ENCODE peak calls at places on chromosome 16, in eight cellular contexts. Z is NCI-H2081; U is SW 1271; I is hepatic stellate cell; F is A549; T is CD8-positive, alpha-beta memory T cell; J is cardiac muscle cell; B is GM23248. X is an unnamed sample.

GRCh38 chr16:85391175-85391707 is 221.9 kb upstream of the GSE1 start:
- DNase-seq in I (no peak), F (no peak), U (no peak), B (no peak), T (no peak), J (no peak), Z (no peak), X (no peak)

GRCh38 chr16:29702307-29702706 is 23.3 kb downstream of the QPRT start:
- DNase-seq in Z (no peak), J (no peak), T (no peak), U (no peak), I (no peak), F (no peak), B (no peak), X (no peak)

GRCh38 chr16:12901204-12901596 is 198 bp upstream of the SHISA9 start:
- DNase-seq in F (no peak), Z (no peak), T (no peak), J (peak; percentile 51), U (peak; percentile 49), I (no peak), B (no peak), X (no peak)

GRCh38 chr16:31206776-31207175 is 4.2 kb upstream of the PYCARD start:
- DNase-seq in U (no peak), F (no peak), B (no peak), T (no peak), J (no peak), I (no peak), Z (no peak), X (no peak)

GRCh38 chr16:11139624-11140375 is 116.2 kb downstream of the SOCS1 start:
- DNase-seq in B (no peak), Z (no peak), T (no peak), J (no peak), U (no peak), F (no peak), I (no peak), X (no peak)

GRCh38 chr16:23375643-23376042 is 73.5 kb downstream of the SCNN1B start:
- DNase-seq in B (no peak), Z (no peak), T (no peak), U (no peak), I (no peak), J (no peak), F (no peak), X (no peak)

GRCh38 chr16:17365211-17365541 is 105.6 kb downstream of the XYLT1 start:
- DNase-seq in J (no peak), B (no peak), U (no peak), T (no peak), I (no peak), F (no peak), Z (no peak), X (no peak)

GRCh38 chr16:30874821-30875717 is 18.8 kb downstream of the BCL7C start:
- DNase-seq in B (peak; percentile 96), I (peak; percentile 89), T (peak; percentile 77), U (peak; percentile 81), Z (peak; percentile 92), J (peak; percentile 96), F (peak; percentile 93), X (peak; percentile 93)

GRCh38 chr16:84874553-84874952 is 54.8 kb downstream of the CRISPLD2 start:
- DNase-seq in I (peak; percentile 63), F (no peak), B (no peak), Z (no peak), U (no peak), J (no peak), T (no peak), X (no peak)

GRCh38 chr16:50332599-50332998 is 36.2 kb downstream of the BRD7 start:
- DNase-seq in T (no peak), U (no peak), Z (no peak), I (no peak), B (no peak), F (no peak), J (no peak), X (no peak)

GRCh38 chr16:79418588-79418987 is 181.9 kb downstream of the MAF start:
- DNase-seq in B (no peak), U (no peak), I (no peak), J (no peak), F (no peak), T (no peak), Z (no peak), X (no peak)

GRCh38 chr16:7303677-7304200 is 28.9 kb upstream of the RBFOX1 start:
- DNase-seq in T (no peak), J (no peak), I (no peak), U (no peak), Z (peak; percentile 75), B (no peak), F (no peak), X (no peak)

GRCh38 chr16:87847467-87847784 is 21.9 kb downstream of the SLC7A5 start:
- DNase-seq in J (no peak), T (no peak), F (no peak), U (no peak), Z (no peak), I (no peak), B (no peak), X (no peak)

GRCh38 chr16:59126486-59126885 is 392.4 kb upstream of the GOT2 start:
- DNase-seq in I (no peak), F (peak; percentile 12), B (no peak), T (no peak), Z (no peak), J (no peak), U (no peak), X (peak; percentile 18)

GRCh38 chr16:79307214-79307613 is 293.3 kb downstream of the MAF start:
- DNase-seq in F (no peak), U (no peak), I (no peak), J (no peak), Z (no peak), B (no peak), T (no peak), X (no peak)

GRCh38 chr16:71882505-71883192 is 1.3 kb downstream of the ZNF821 start:
- DNase-seq in U (peak; percentile 80), B (peak; percentile 81), Z (peak; percentile 70), T (peak; percentile 57), I (peak; percentile 73), J (peak; percentile 82), F (peak; percentile 83), X (peak; percentile 83)

GRCh38 chr16:20956319-20956718 is 55.7 kb downstream of the LYRM1 start:
- DNase-seq in Z (no peak), J (no peak), U (no peak), F (no peak), T (no peak), B (peak; percentile 23), I (no peak), X (peak; percentile 11)